ENCODE peak calls at places on chromosomes 12 and 14, in nine cellular contexts. B, J, Y, W, R, P, Z, O and F are unnamed samples. For H3K4me1, the result is how much of the 10 kb centered on the place peaks cover.

GRCh38 chr12:126545411-126545810 is 1480.2 kb downstream of the AACS start:
- DNase-seq in B (no peak), J (no peak), Y (no peak), W (no peak), R (no peak), P (no peak), Z (no peak), O (no peak), F (no peak)

GRCh38 chr14:21049263-21049662 is 7.1 kb downstream of the RNASE7 start:
- DNase-seq in B (no peak), J (no peak), Y (no peak), W (peak), R (no peak), P (peak), Z (no peak), O (no peak), F (no peak)

GRCh38 chr14:52888839-52889838 is 61.7 kb downstream of the FERMT2 start:
- DNase-seq in B (no peak), J (no peak), Y (no peak), W (no peak), R (no peak), P (no peak), Z (no peak), O (no peak), F (no peak)

GRCh38 chr14:87250992-87251391 is 742.0 kb downstream of the GALC start:
- DNase-seq in B (no peak), J (no peak), Y (no peak), W (no peak), R (no peak), P (no peak), Z (no peak), O (no peak), F (no peak)

GRCh38 chr14:94394594-94395305 is 6.3 kb upstream of the SERPINA1 start:
- DNase-seq in B (no peak), J (no peak), Y (peak), W (peak), R (no peak), P (peak), Z (peak), O (no peak), F (peak)

GRCh38 chr14:81942071-81942470 is 408.4 kb upstream of the SEL1L start:
- DNase-seq in B (no peak), J (no peak), Y (no peak), W (no peak), R (no peak), P (no peak), Z (no peak), O (no peak), F (no peak)

GRCh38 chr12:110245278-110245868 is 35.7 kb upstream of the ATP2A2 start:
- DNase-seq in B (peak), J (peak), Y (peak), W (no peak), R (no peak), P (no peak), Z (no peak), O (peak), F (no peak)

GRCh38 chr12:202081-202731 is 11.8 kb downstream of the SLC6A12 start:
- DNase-seq in B (no peak), J (no peak), Y (no peak), W (no peak), R (no peak), P (no peak), Z (peak), O (no peak), F (peak)

GRCh38 chr12:131901431-131902331 is 7.3 kb downstream of the ULK1 start:
- DNase-seq in B (peak), J (no peak), Y (peak), W (no peak), R (peak), P (peak), Z (peak), O (no peak), F (no peak)

GRCh38 chr12:124715121-124715990 is 147.9 kb upstream of the NCOR2 start:
- DNase-seq in B (peak), J (no peak), Y (no peak), W (peak), R (no peak), P (no peak), Z (no peak), O (no peak), F (no peak)

GRCh38 chr12:108667349-108667748 is 33.7 kb upstream of the SELPLG start:
- DNase-seq in B (no peak), J (no peak), Y (no peak), W (no peak), R (no peak), P (no peak), Z (no peak), O (no peak), F (no peak)

GRCh38 chr14:95191445-95192199 is 34.3 kb upstream of the DICER1 start:
- DNase-seq in B (no peak), J (no peak), Y (no peak), W (no peak), R (no peak), P (no peak), Z (no peak), O (no peak), F (no peak)

GRCh38 chr12:106282457-106283097 is 20.0 kb upstream of the TCP11L2 start:
- DNase-seq in B (peak), J (no peak), Y (peak), W (peak), R (peak), P (peak), Z (no peak), O (peak), F (peak)

DNA sequence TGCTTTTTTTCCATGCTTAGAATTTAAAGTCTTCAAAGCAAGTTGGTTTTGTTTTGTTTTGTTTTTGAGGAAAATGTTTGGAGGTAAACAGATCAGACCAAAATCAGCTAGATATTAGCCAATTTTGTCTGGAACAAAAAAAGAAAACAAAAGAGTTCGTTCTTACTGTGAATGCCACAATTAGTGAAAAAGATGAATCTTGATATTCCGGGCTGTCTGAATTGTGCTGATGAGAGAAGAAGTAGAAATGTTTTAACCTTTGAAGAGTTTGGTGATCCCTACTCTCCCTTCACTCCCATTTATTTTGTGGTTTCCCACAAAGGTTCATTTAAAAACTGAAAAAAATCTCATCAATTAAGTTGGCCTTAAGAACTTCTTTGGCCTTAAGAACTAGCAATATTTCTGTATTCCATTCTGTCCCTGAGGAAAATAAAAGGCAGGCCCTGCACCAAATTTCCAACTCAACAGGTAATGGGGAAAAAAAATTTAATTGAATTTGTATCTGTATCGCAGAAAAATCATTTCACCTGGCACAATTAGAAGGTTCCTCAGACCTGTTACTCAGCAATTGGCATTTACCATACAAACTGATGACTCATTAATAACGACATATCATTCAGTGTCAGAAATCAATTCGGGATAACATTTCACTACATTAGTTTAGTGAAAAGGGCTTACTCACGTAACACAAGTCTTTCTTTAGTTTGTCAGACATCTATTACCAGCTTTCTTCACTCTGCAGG is 562 bp upstream of the GLIPR1L2 start:
- DNase-seq in B (no peak), J (no peak), Y (no peak), W (no peak), R (no peak), P (no peak), Z (no peak), O (no peak), F (no peak)
- H3K27ac ChIP-seq in B (no peak), J (peak), Y (peak), W (peak), R (peak), P (peak), Z (peak), O (peak), F (peak)

GRCh38 chr14:91369628-91370445 is 47.8 kb downstream of the CCDC88C start:
- DNase-seq in B (no peak), J (peak), Y (no peak), W (peak), R (no peak), P (peak), Z (no peak), O (no peak), F (no peak)
- H3K4me3 ChIP-seq in B (no peak), J (peak), Y (no peak), W (no peak), R (no peak), P (peak), Z (no peak), O (peak), F (no peak)

DNA sequence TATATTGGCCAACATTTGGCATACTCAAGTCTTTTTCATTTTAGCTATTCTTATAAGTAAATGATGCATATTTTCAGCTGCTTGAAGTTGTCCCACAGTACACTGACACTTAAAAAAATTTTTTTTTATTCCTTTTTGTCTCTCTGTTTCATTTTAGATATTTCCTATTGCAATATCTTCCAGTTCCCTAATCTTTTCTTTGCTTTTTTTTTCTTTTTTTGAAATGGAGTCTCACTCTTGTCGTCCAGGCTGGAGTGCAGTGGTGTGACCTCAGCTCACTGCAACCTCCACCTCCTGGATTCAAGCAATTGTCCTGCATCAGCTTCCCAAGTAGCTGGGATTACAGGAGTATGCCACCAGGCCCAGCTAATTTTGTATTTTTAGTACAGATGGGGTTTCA is 217.4 kb upstream of the KRR1 start:
- DNase-seq in B (no peak), J (no peak), Y (no peak), W (no peak), R (no peak), P (no peak), Z (no peak), O (no peak), F (no peak)
- H3K4me1 ChIP-seq in B (under half), J (under half), Y (under half), W (under half), R (under half), P (under half), Z (under half), O (under half), F (under half)

DNA sequence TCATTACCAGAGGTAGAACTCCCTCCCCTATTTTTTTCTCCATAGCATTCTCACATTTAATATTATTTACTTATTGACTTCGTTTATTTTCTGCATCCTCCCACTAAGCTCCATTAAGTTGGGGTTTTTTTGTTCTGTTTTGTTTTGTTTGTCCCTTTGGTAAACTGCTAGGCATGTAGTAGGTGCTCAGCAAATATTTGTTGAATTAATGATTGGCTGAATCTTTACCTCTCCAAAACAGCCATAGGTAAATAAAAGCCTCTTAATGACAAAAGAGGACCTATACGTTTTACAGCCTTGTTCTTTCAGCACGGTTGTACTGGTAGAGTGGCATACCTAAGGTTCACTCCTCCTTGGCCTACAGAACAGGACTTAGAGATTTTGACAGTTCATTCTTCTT is 52.0 kb downstream of the PRORP start:
- DNase-seq in B (no peak), J (no peak), Y (no peak), W (no peak), R (no peak), P (no peak), Z (no peak), O (no peak), F (no peak)
- H3K27ac ChIP-seq in B (no peak), J (no peak), Y (no peak), W (no peak), R (no peak), P (no peak), Z (no peak), O (no peak), F (no peak)

DNA sequence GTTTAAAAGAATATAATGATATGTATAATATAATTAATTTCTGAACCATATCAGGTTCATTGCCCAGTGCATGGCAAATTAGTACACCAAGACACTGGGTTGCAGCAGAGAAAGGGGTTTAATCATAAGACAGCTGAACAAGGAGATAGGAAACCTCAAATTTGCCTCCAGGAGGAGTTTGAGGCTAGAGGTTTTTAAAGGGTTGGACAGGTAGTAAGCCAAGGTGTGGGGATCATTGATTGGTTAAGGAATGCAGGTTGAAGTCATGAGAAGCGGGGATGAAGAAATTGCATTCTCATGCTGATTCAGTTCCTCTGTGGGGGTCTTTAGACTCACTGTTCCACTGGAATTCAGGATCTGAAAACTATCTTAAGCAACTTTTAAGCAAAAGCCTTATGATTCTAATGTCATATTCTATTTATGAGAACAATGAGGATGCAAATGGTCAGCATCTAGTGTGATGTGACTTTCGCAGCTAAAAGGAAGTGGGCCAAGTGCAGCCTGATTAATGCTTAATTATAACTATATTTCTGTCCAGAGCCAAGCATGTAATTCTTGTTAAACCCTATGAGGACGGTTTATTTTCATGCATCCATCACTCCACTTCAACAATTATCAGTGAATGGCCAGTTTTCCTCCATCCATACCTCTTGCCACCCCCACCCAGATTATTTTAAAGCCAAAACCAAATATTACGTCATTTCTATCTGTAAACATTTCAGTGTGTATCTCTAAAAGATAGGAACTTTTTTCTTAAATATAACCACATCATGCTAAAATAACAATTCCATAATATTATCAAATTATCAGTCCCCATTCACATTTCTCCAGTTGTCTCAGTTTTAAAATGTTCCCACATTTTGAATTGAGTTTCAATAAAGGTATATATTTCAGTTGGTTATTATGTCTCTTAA is 14.9 kb downstream of the RNF212B start:
- DNase-seq in B (no peak), J (no peak), Y (no peak), W (no peak), R (no peak), P (peak), Z (no peak), O (no peak), F (no peak)
- H3K4me3 ChIP-seq in B (no peak), J (no peak), Y (no peak), W (no peak), R (no peak), P (no peak), Z (no peak), O (no peak), F (no peak)

GRCh38 chr14:104592785-104593184 is 11.8 kb downstream of the TMEM179 start:
- DNase-seq in B (no peak), J (no peak), Y (peak), W (no peak), R (no peak), P (no peak), Z (no peak), O (no peak), F (no peak)

GRCh38 chr14:104591506-104592291 is 12.1 kb downstream of the C14orf180 start:
- DNase-seq in B (no peak), J (no peak), Y (peak), W (no peak), R (no peak), P (no peak), Z (no peak), O (no peak), F (no peak)

GRCh38 chr14:104593241-104593701 is 11.3 kb downstream of the TMEM179 start:
- DNase-seq in B (no peak), J (no peak), Y (peak), W (no peak), R (no peak), P (no peak), Z (no peak), O (no peak), F (no peak)

GRCh38 chr14:104591031-104591430 is 11.5 kb downstream of the C14orf180 start:
- DNase-seq in B (no peak), J (no peak), Y (peak), W (no peak), R (no peak), P (no peak), Z (no peak), O (no peak), F (no peak)

DNA sequence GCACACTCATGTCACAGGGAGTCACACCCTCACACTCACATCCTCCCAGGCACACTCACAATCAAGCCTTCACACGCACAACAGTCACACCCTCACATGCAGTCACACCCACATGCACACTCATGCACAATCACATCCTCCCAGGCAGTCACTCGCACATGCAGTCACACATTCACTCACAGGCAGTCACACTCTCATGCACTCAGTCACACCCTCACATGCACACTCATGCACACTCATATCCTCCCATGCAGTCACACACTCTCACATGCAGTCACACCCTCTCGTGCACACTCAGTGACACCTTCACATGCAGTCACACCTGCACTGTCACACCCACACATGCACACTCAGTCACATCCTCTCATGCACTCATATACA is 12.3 kb downstream of the TMEM179 start:
- DNase-seq in B (no peak), J (no peak), Y (peak), W (no peak), R (no peak), P (no peak), Z (no peak), O (no peak), F (no peak)
- H3K4me1 ChIP-seq in B (under half), J (under half), Y (under half), W (under half), R (under half), P (under half), Z (under half), O (under half), F (under half)

GRCh38 chr14:96285667-96286066 is 29.7 kb downstream of the BDKRB1 start:
- DNase-seq in B (no peak), J (no peak), Y (peak), W (peak), R (no peak), P (no peak), Z (no peak), O (no peak), F (no peak)

GRCh38 chr14:96281486-96281885 is 25.5 kb downstream of the BDKRB1 start:
- DNase-seq in B (no peak), J (no peak), Y (no peak), W (peak), R (no peak), P (no peak), Z (no peak), O (no peak), F (no peak)

GRCh38 chr14:96286251-96286650 is 30.2 kb downstream of the BDKRB1 start:
- DNase-seq in B (no peak), J (no peak), Y (no peak), W (no peak), R (no peak), P (no peak), Z (no peak), O (no peak), F (no peak)

GRCh38 chr14:96284430-96284829 is 28.4 kb downstream of the BDKRB1 start:
- DNase-seq in B (no peak), J (no peak), Y (no peak), W (no peak), R (no peak), P (no peak), Z (no peak), O (no peak), F (no peak)

DNA sequence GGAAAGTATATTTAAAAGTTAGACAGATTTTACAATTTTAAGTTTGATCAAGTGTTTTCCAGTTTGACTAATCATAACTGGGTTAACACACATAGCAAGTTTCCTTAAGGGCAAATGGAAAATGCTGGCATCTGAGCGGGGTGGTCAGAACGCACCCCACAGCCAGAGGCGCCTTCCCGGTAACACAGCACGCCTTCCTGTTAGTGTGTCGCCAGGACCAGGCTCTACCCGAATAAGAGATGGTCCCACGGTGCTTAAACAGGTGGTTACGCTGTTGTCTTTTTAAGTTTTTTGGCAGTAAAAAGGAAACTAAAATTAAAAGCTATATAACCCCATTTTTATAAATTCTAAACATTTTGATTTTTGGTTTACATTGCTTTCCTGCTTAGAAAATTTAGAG is 28.0 kb downstream of the BDKRB1 start:
- DNase-seq in B (no peak), J (no peak), Y (no peak), W (no peak), R (no peak), P (no peak), Z (no peak), O (no peak), F (no peak)
- H3K27ac ChIP-seq in B (no peak), J (no peak), Y (no peak), W (no peak), R (no peak), P (no peak), Z (no peak), O (no peak), F (no peak)

GRCh38 chr12:51348116-51348515 is 1.6 kb upstream of the CELA1 start:
- DNase-seq in B (no peak), J (no peak), Y (no peak), W (no peak), R (no peak), P (no peak), Z (no peak), O (no peak), F (no peak)
- H3K4me3 ChIP-seq in B (no peak), J (no peak), Y (no peak), W (no peak), R (no peak), P (no peak), Z (no peak), O (no peak), F (no peak)